ENCODE peak calls at places on chromosome X, in four cellular contexts. E is endothelial cell of umbilical vein, U is H1, B is vagina. V is an unnamed sample.

GRCh38 chrX:63719633-63720032 is 65.4 kb downstream of the ARHGEF9 start:
- DNase-seq in E (no peak), U (no peak), B (no peak), V (no peak)

GRCh38 chrX:72003811-72004750 is 93.4 kb downstream of the NHSL2 start:
- DNase-seq in E (peak), U (peak), B (peak), V (no peak)

GRCh38 chrX:110318664-110318968 is 731 bp upstream of the AMMECR1 start:
- DNase-seq in E (peak), U (no peak), B (no peak), V (no peak)

GRCh38 chrX:103540145-103540544 is 20.9 kb upstream of the RAB40A start:
- DNase-seq in E (no peak), U (no peak), B (no peak), V (no peak)

GRCh38 chrX:133218329-133218728 is at the start of gene TFDP3:
- DNase-seq in E (no peak), U (no peak), B (no peak), V (no peak)

GRCh38 chrX:123563167-123563566 is 169.7 kb downstream of the THOC2 start:
- DNase-seq in E (no peak), U (no peak), B (no peak), V (no peak)

GRCh38 chrX:13029831-13030771 is 14.3 kb downstream of the FAM9C start:
- DNase-seq in E (peak), U (no peak), B (no peak), V (no peak)

GRCh38 chrX:5876984-5877655 is 351.5 kb downstream of the NLGN4X start:
- DNase-seq in E (no peak), U (peak), B (no peak), V (no peak)

GRCh38 chrX:132692526-132692925 is 203.7 kb upstream of the MBNL3 start:
- DNase-seq in E (no peak), U (no peak), B (no peak), V (no peak)

GRCh38 chrX:31854716-31855115 is 782.9 kb upstream of the FTHL17 start:
- DNase-seq in E (no peak), U (no peak), B (no peak), V (no peak)

GRCh38 chrX:85429066-85429465 is 49.6 kb upstream of the POF1B start:
- DNase-seq in E (no peak), U (no peak), B (no peak), V (no peak)

DNA sequence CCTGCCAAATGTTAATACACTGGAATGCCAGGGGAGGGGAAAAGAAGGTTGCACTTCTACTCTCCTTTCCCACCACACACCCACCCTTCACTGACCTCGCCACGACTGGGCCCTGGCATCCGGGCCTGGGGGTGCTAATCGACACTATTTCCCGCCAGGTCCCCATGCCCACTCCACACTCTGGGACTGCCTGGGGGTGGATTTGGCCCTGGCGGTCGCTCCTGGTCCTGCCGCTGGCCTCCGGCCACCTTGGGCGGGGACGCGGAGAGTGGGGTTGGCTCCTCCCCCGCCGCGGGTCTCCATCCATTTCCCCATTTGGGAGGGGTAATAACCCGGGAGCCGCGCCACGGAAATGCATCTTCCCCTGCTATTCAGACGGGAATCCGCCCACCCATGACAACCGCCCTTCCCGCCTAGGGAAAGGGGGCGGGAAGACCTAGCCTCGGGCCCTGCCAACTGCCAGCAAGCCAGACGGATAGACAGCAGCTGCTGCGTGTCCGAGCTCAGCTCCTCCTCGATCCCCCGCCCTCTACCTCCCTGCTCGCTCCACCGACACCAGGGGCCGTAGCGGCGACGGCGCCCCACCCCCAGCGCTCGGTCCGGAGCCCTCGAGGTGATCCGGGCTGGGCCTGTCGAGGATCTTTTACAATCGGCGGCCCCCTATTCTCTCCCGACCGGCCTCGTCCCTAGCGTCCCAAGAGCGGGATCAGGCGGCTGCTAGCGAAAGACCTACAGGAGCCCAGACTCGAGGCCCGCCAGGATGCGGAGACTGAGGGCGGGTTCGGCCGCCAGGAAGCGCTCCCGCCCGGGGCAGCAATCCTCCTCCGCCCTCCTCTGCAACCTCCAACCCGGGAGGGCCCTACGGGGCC is 78.0 kb downstream of the RLIM start:
- DNase-seq in E (peak), U (peak), B (peak), V (peak)
- TF ChIP-seq POLR2A in E (no peak), U (no peak), B (no peak), V (no peak)

GRCh38 chrX:120559799-120560198 is 963 bp downstream of the CUL4B start:
- DNase-seq in E (no peak), U (no peak), B (no peak), V (no peak)

GRCh38 chrX:120560842-120561633 is at the start of gene CUL4B:
- DNase-seq in E (peak), U (peak), B (peak), V (peak)

GRCh38 chrX:120562569-120562926 is 1.8 kb upstream of the CUL4B start:
- DNase-seq in E (peak), U (no peak), B (no peak), V (no peak)

GRCh38 chrX:120560405-120560841 is 339 bp downstream of the CUL4B start:
- DNase-seq in E (peak), U (no peak), B (no peak), V (no peak)

DNA sequence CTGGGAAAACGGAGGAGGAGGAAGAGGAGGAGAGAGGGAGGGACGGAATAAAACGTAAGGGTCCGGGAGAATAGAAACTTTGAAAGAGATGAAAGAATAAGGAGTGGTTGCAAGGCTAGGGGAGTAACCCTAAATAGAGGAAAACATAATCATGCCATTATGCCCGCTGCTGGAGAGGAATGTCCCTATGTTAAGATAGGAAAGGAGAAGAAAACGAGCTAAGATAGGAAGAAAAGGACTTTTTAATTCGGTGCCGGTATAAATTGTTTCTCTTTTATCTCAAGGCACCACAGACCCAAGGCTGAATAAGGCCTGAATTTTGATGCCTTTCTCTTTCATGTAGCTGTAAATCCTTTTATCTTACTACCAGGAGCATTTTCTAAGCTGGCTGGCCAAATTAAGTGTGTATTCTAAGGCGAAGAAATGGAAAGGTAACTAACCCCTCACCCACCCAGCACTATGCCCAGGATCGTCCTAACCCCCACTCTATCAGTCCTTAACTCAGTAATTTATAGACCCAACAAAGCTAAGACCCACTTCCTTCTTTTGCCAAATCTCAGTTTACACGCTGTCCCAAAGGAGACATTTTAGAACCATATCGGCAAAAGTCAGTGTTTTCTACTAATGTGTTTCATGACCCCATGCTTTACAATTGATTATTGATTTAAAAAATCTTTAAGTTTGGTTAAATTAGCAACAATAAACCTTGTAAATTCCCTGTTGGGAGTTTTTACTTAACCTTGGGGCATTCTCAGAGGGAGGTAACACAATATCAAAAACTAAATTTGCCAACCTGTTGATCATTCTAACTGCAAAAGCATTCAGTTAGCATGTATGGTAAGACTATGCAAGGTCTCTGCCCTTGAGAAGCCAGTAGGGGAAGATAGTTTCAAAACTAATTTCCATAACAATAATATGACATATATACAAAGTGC is 1.1 kb upstream of the CUL4B start:
- DNase-seq in E (no peak), U (no peak), B (no peak), V (no peak)
- TF ChIP-seq POLR2AphosphoS5 in E (no peak), U (no peak), B (no peak), V (no peak)

GRCh38 chrX:153777261-153778090 is 3.4 kb upstream of the SRPK3 start:
- DNase-seq in E (no peak), U (no peak), B (no peak), V (no peak)

GRCh38 chrX:153778151-153778551 is 2.7 kb upstream of the SRPK3 start:
- DNase-seq in E (no peak), U (no peak), B (no peak), V (no peak)

GRCh38 chrX:153779891-153780677 is 757 bp upstream of the SRPK3 start:
- DNase-seq in E (no peak), U (no peak), B (no peak), V (no peak)

GRCh38 chrX:153776611-153777045 is 4.2 kb upstream of the SRPK3 start:
- DNase-seq in E (no peak), U (no peak), B (no peak), V (no peak)

DNA sequence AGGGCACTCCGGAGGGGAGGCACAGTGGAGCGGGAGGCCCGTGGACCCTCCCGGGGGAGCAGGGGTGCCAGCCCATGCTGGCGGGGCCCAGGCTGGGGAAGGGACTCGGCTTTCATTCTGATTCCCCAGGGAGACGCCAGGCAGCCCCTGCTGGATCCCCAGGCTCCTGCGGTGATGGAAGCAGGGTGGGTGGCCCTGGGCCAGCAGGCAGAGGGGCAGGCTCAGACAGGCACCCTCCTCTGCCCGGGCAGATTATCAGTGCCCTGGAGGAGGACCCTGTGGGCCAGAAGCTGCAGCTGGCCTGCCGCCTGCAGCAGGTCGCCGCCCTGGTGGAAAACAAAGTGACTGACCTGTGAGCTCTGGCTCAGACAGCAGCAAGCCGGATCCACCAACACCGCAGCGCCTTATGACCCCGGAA is 2.1 kb upstream of the SRPK3 start:
- DNase-seq in E (no peak), U (no peak), B (no peak), V (no peak)
- TF ChIP-seq POLR2A in E (no peak), U (no peak), B (no peak), V (no peak)

DNA sequence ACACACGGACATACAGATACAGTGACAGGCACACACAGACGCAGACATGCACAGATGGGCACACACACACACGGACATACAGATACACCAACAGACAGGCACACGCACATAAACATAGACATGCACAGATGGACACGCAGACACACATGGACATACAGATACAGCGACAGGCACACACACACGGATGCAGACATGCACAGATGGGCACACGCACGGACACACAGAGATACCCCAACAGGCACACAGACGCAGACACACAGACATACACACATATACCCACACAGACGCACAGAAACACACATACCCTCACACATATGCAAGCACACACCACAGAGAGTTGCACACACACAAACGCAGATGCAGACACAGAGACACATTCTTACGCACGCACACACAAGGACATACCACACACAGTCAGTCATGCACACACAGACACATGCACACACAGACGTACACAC is 24.4 kb upstream of the SLC25A6 start:
- DNase-seq in E (no peak), U (no peak), B (no peak), V (no peak)
- TF ChIP-seq POLR2AphosphoS5 in E (no peak), U (peak), B (no peak), V (no peak)

GRCh38 chrX:118495958-118496762 is 545 bp downstream of the DOCK11 start:
- DNase-seq in E (peak), U (peak), B (no peak), V (no peak)
- TF ChIP-seq POLR2A in E (no peak), U (no peak), B (no peak), V (peak)

GRCh38 chrX:64975491-64975890 is 759 bp downstream of the ZC4H2 start:
- DNase-seq in E (peak), U (peak), B (no peak), V (no peak)
- TF ChIP-seq POLR2AphosphoS5 in E (no peak), U (no peak), B (no peak), V (no peak)

GRCh38 chrX:47556045-47556623 is 4.9 kb upstream of the ARAF start:
- DNase-seq in E (peak), U (peak), B (no peak), V (no peak)
- TF ChIP-seq POLR2A in E (peak), U (peak), B (no peak), V (peak)

GRCh38 chrX:140091276-140091886 is 126.1 kb upstream of the CXorf66 start:
- DNase-seq in E (no peak), U (peak), B (no peak), V (peak)
- TF ChIP-seq POLR2AphosphoS5 in E (no peak), U (no peak), B (no peak), V (no peak)

DNA sequence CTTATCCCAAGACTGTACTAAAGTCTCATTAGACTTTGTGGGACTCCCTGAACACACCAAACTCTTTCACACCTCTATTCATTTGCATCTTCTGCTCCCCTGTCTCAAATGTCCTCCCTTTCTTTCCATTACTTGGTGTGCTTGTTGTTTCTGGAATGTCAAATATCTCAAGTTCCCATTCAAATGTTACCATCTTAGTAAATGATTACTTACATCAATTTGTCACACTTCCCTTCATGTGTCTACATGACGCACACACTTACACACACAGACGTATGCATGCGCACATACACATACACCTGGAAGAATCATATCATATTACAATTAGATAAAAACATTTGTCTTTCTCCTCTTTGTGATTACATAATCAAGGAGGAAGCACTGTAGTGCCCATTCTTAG is 210.7 kb upstream of the TEX13C start:
- DNase-seq in E (no peak), U (no peak), B (no peak), V (no peak)
- TF ChIP-seq POLR2A in E (no peak), U (no peak), B (no peak), V (no peak)

GRCh38 chrX:18884916-18885315 is 99.0 kb downstream of the PHKA2 start:
- DNase-seq in E (no peak), U (no peak), B (no peak), V (no peak)

GRCh38 chrX:18885317-18886004 is 98.5 kb downstream of the PHKA2 start:
- DNase-seq in E (peak), U (no peak), B (no peak), V (no peak)

GRCh38 chrX:18887177-18887820 is 96.6 kb downstream of the PHKA2 start:
- DNase-seq in E (no peak), U (peak), B (no peak), V (no peak)

GRCh38 chrX:18886344-18887161 is 97.4 kb downstream of the PHKA2 start:
- DNase-seq in E (peak), U (peak), B (no peak), V (peak)

GRCh38 chrX:18886005-18886343 is 97.9 kb downstream of the PHKA2 start:
- DNase-seq in E (no peak), U (no peak), B (no peak), V (no peak)
- TF ChIP-seq POLR2AphosphoS5 in E (no peak), U (peak), B (no peak), V (no peak)

V was measured in GM12891.